ENCODE peak calls at places on chromosomes 7 and 10, in four cellular contexts. C is WTC11, I is HepG2, W is K562. H is an unnamed sample.

GRCh38 chr10:12579954-12580858 is 230.9 kb downstream of the CAMK1D start:
- DNase-seq in W (no peak), C (no peak), I (no peak), H (no peak)

GRCh38 chr10:111579473-111579872 is 502.6 kb downstream of the ADRA2A start:
- DNase-seq in I (no peak), W (no peak), C (no peak), H (no peak)

GRCh38 chr7:78018541-78019456 is 220.2 kb downstream of the PHTF2 start:
- DNase-seq in W (no peak), C (peak; percentile 24), I (no peak), H (peak; percentile 28)

GRCh38 chr10:126021833-126022500 is 125.6 kb downstream of the FANK1 start:
- DNase-seq in C (no peak), W (no peak), I (no peak), H (no peak)

GRCh38 chr7:30925913-30926312 is 14.3 kb downstream of the AQP1 start:
- DNase-seq in C (peak; percentile 5), I (no peak), W (no peak), H (no peak)

GRCh38 chr7:76063525-76063924 is 15.6 kb downstream of the MDH2 start:
- DNase-seq in W (peak; percentile 70), C (no peak), I (no peak), H (no peak)

GRCh38 chr7:2013381-2014311 is 219.1 kb downstream of the MAD1L1 start:
- DNase-seq in C (peak; percentile 5), I (no peak), W (no peak), H (no peak)

GRCh38 chr10:113221756-113222168 is 271.7 kb downstream of the TCF7L2 start:
- DNase-seq in W (no peak), I (no peak), C (no peak), H (no peak)

GRCh38 chr10:5629789-5630436 is 36.5 kb downstream of the ASB13 start:
- DNase-seq in W (peak; percentile 80), C (peak; percentile 86), I (peak; percentile 61), H (peak; percentile 84)

GRCh38 chr7:25098096-25099046 is 26.7 kb downstream of the CYCS start:
- DNase-seq in W (peak; percentile 61), C (peak; percentile 58), I (peak; percentile 58), H (peak; percentile 67)

GRCh38 chr7:155886391-155887173 is 74.3 kb upstream of the SHH start:
- DNase-seq in C (no peak), W (no peak), I (no peak), H (no peak)

GRCh38 chr10:30185916-30186315 is 126.5 kb upstream of the JCAD start:
- DNase-seq in C (no peak), W (no peak), I (no peak), H (no peak)

GRCh38 chr7:44534501-44534900 is 6.6 kb downstream of the NPC1L1 start:
- DNase-seq in I (peak; percentile 54), C (peak; percentile 79), W (peak; percentile 89), H (peak; percentile 91)

DNA sequence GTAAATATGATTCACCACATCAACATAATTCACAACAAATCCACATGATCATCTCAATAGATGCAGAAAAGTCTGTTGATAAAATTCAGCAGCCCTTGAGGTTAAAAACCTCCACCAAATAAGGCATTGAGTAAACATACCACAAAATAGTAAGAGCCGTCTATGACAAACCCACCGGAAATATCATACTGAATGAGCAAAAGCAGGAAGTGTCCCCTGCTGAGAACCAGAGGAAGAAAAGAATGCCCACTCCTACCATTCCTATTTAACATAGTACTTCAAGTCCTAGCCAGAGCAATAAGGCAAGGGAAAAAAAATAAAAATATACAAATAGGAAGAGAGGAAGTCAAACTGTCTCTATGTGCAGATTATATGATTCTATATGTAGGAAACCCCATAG is 97.9 kb downstream of the PCDH15 start:
- DNase-seq in I (no peak), C (no peak), W (no peak), H (no peak)
- TF ChIP-seq ELF4 in I (no peak), C (no peak), W (no peak), H (no peak)

DNA sequence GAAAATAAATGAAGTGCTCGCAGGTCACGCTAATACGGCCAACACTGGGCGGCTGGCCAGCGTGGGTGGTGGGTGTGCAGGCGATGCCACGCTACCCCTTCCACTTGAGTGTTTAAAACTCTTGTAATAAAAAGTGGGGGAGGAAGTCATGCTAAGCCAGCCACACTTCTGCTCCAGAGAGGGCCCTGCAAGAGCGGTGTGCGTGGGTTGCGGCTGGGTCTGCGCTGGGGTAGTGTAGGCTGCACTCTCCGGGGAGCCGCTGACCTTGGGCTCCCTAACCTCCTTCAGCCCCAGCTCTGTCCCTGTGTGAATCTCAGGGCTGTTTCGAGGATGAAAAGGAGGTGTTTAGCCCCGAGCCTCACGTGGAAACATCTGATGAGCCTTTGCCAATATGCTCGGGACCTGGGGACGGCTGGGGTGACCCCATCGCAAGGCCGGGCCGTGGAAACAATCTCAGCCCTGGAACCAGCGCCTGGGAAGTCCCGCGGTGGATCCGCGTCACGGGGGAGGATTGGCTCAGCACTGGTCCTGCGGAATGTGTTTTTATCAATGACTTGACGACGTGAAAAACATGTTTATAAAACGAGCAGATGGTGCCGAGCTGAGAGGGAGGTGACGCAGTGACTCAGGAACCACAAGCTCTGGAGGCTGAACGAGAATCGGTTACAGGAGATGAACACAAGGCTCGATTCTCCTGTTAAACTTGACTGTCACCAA is 278.5 kb downstream of the DNAJB6 start:
- DNase-seq in C (peak; percentile 7), I (no peak), W (no peak), H (no peak)
- TF ChIP-seq ELF4 in C (no peak), I (no peak), W (no peak), H (no peak)

DNA sequence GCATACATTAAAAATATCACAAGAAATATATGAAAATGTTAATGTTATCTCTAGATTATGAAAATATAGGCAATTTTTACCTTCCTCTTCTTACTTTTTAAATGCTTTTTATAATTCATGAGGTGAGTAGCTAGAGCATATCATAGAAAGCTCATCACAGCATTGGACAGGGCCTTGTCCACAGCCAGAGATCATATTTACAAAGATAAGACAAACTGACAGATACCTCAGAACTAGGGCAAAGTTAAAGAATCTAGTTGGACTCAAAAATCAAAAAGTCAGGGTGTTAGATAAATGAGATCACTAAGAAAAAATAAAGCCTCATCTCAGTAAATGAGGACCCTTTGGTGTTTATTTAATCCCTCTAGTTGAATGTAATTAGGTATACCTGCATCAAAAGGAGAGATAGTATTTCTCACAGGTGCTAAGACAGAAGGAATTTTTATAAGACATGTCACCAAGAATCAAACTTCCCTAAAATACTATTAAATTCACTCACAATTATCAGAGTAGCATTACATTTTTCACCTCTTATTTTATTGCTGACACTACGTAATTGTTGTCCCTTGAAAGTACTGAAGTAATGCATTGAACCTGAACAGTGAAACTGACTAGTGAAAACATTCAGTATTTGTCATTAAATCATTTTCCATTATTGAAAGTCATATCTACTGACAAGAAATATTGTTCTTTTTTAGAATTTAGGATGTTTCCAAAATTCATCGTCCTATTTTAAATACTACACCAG is 25.6 kb downstream of the CFAP69 start:
- DNase-seq in I (peak; percentile 25), C (no peak), W (no peak), H (no peak)
- TF ChIP-seq ELF4 in I (no peak), C (no peak), W (no peak), H (no peak)

GRCh38 chr7:82343-83155 is 109.8 kb upstream of the FAM20C start:
- DNase-seq in C (no peak), I (no peak), W (no peak), H (no peak)
- TF ChIP-seq ELF4 in C (no peak), I (no peak), W (no peak), H (no peak)

DNA sequence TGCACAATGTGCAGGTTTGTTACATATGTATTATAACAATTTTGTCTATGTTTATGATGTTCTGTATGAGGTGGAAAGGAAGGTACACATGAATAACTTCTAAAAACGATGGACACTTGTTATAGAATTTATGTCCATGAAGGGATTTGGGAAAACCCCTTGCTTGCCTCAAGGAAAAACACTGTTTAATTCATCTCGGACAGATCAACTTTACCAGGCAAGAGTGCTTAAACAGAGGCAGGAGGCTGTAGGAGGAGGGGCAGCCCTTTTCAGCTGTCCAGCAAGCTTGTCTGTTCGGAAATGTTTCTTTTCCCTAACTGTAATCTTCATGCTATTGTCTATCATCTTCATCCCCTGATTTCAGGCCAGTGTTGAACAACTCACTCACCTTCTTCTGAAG is 200.9 kb downstream of the CDC14C start:
- DNase-seq in I (no peak), W (no peak), C (no peak), H (no peak)
- TF ChIP-seq ELF4 in I (no peak), W (no peak), C (no peak), H (no peak)

DNA sequence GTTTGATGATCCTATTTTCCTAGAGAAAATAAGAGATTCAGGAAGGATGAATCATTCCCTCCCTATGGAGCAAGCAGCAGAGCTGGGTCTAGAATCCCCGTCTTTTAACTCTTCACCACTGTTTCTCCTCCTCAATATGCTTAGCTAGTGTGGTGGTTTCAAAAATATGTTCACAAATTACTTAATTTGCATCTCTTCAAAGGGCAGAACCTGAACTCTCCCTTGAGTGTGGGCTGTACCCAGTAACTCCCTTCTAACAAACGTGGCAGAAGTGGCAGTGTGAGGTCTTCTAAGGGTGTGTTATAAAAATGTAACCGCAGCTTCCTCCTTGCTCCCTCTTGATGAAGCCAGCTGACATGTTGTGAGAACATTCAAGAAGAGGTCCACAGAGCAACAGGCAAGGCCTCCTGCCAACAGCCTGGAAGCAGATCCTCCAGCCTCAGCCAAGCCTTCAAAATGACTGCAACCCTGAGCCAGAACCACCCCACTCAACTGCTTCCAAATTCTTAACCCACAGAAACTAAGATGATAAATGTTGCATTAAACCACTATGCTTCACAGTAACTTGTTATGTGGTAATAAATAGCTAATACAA is 36.6 kb downstream of the SRPK2 start:
- DNase-seq in C (no peak), I (no peak), W (no peak), H (no peak)
- TF ChIP-seq ELF4 in C (no peak), I (no peak), W (no peak), H (no peak)

GRCh38 chr10:3895045-3895609 is 110.1 kb upstream of the KLF6 start:
- DNase-seq in C (no peak), W (no peak), I (no peak), H (no peak)
- TF ChIP-seq ELF4 in C (no peak), W (no peak), I (no peak), H (no peak)

GRCh38 chr10:98268694-98269386 is 846 bp upstream of the LOXL4 start:
- DNase-seq in I (peak; percentile 72), W (peak; percentile 33), C (peak; percentile 28), H (peak; percentile 40)
- TF ChIP-seq ELF4 in I (no peak), W (no peak), C (no peak), H (no peak)

GRCh38 chr7:131238260-131238940 is 89.3 kb upstream of the MKLN1 start:
- DNase-seq in W (no peak), C (no peak), I (peak; percentile 68), H (no peak)
- TF ChIP-seq ELF4 in W (no peak), C (no peak), I (no peak), H (no peak)